ENCODE peak calls at places on chromosomes 1 and 21, in five cellular contexts. B, Q, T, G and W are unnamed samples.

GRCh38 chr1:24555591-24556413 is at the start of gene NCMAP:
- DNase-seq in Q (no peak), T (no peak), B (no peak), G (peak), W (no peak)

GRCh38 chr1:220884981-220885918 is 6.0 kb downstream of the HLX start:
- DNase-seq in G (no peak), Q (no peak), B (no peak), T (no peak), W (no peak)

GRCh38 chr1:36606908-36607651 is 124.4 kb upstream of the CSF3R start:
- DNase-seq in T (no peak), G (no peak), Q (no peak), B (no peak), W (no peak)

GRCh38 chr1:202151045-202151444 is 6.5 kb upstream of the ARL8A start:
- DNase-seq in Q (no peak), T (no peak), G (no peak), B (no peak), W (no peak)

GRCh38 chr1:114956570-114956969 is 73.1 kb upstream of the TSHB start:
- DNase-seq in Q (no peak), G (no peak), B (peak), T (no peak), W (no peak)

GRCh38 chr1:153842006-153842471 is 66.8 kb downstream of the SLC27A3 start:
- DNase-seq in Q (no peak), T (no peak), G (no peak), B (peak), W (no peak)

GRCh38 chr1:212652609-212653008 is 44.0 kb downstream of the ATF3 start:
- DNase-seq in T (no peak), B (no peak), Q (no peak), G (no peak), W (no peak)

GRCh38 chr1:59638172-59638800 is 176.5 kb upstream of the HOOK1 start:
- DNase-seq in B (peak), G (no peak), T (no peak), Q (no peak), W (peak)

GRCh38 chr1:97901017-97901658 is 19.7 kb downstream of the DPYD start:
- DNase-seq in Q (no peak), T (no peak), G (no peak), B (peak), W (no peak)

GRCh38 chr1:12690156-12690555 is 25.8 kb upstream of the AADACL3 start:
- DNase-seq in G (no peak), Q (no peak), T (no peak), B (no peak), W (no peak)

GRCh38 chr1:156126043-156126700 is 11.7 kb downstream of the LMNA start:
- DNase-seq in Q (peak), T (peak), B (peak), G (peak), W (peak)

GRCh38 chr1:34155851-34156250 is 9.2 kb downstream of the CSMD2 start:
- DNase-seq in G (no peak), T (no peak), Q (no peak), B (no peak), W (no peak)

GRCh38 chr1:94602312-94602711 is 60.8 kb upstream of the F3 start:
- DNase-seq in Q (no peak), B (peak), T (no peak), G (no peak), W (no peak)

GRCh38 chr1:67766117-67766978 is 66.9 kb downstream of the GNG12 start:
- DNase-seq in B (peak), Q (no peak), T (peak), G (no peak), W (no peak)

GRCh38 chr1:27589841-27590426 is 14.0 kb downstream of the AHDC1 start:
- DNase-seq in G (peak), B (peak), Q (no peak), T (peak), W (no peak)
- TF ChIP-seq CTCF in G (no peak), B (no peak), Q (no peak), T (no peak), W (no peak)

GRCh38 chr1:14784790-14785773 is 186.6 kb downstream of the KAZN start:
- DNase-seq in Q (no peak), B (no peak), G (no peak), T (no peak), W (no peak)

GRCh38 chr1:14781811-14782210 is 183.3 kb downstream of the KAZN start:
- DNase-seq in G (no peak), T (no peak), Q (no peak), B (no peak), W (no peak)

GRCh38 chr1:14780271-14780670 is 181.8 kb downstream of the KAZN start:
- DNase-seq in B (no peak), Q (no peak), G (no peak), T (peak), W (no peak)

GRCh38 chr1:14783592-14783886 is 185.1 kb downstream of the KAZN start:
- DNase-seq in T (no peak), G (no peak), Q (no peak), B (no peak), W (no peak)

DNA sequence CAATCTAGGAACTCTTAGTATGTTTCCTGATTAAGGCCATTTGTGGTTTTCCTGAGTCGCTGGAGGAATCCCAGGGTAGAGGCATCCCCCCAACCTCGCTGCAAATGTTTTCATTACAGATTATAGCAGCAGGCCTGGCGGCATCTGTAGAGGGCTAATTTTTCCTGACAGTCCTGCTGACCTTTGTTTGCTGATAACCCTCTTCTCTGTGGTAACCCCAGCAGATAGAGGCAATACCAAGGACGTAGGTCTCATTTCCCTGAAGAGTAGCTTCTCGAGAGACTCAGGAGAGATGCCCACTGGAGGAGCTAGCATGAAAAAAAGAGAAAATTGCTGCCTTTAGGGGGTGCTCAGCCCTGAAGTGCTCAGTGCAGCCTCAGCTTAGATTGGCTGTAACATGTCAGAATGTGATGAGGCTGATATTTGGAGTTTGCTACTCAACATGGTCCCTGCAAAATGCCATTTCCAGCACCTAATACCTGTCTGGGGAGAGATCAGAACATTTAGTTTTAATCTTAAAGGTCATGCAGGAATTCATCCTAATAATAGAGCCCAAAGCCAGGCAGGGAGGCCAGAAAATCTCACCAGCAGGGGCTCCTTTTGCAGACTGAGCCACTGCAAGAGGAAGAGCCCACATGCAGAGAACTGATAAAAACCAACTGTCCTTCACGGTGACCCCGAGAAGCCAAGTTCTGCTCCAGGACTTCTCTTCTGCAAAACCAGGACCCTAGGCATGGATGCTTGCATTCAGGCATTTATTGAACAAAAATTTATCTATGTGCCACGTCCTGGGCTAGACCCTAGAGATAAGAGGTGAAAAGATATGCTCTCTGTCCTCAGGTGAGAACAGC is 184.5 kb downstream of the KAZN start:
- DNase-seq in G (no peak), B (no peak), Q (no peak), T (no peak), W (no peak)
- TF ChIP-seq CTCF in G (no peak), B (peak), Q (no peak), T (no peak), W (peak)

DNA sequence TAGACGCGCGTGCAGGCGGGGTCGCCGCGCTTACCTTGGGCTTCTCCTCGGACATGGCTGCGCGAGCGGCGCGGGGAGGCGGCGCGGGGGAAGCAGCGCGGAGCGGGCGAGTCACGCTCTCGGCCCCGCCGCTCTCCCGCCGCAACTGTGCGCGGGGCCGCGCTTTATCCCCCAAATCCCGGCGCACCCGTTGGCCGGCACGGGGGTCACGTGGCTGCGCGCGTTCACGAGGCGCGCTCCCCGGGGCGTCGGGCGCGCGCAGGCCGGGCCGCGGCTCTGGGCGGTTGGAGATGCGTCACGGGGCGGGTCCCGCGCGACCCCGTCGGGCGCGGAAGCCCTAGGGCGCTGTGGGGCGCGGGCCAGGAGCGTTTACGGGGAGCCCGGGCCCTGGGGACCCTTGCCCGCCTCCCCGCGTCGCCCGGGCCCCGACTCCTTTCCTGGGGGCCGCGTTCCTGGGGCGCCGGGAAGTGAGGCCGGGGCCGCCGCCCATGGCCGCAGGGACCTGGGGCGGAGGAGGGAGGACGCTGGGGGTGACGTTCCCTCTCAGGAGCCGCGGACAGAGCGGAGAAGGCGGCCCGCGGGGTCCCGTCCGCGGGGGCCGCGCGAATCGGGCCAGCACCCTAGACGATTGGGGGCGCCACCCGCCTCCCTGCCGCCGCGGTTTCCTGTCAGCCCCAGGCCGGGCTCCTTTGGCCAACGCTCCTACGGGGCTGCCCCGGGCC is at the start of gene SUMO3:
- DNase-seq in Q (peak), B (peak), G (peak), T (peak), W (peak)
- TF ChIP-seq CTCF in Q (no peak), B (no peak), G (no peak), T (no peak), W (no peak)

GRCh38 chr1:186960866-186961265 is 132.1 kb downstream of the PLA2G4A start:
- DNase-seq in G (no peak), T (no peak), Q (no peak), B (no peak), W (no peak)
- TF ChIP-seq CTCF in G (no peak), T (no peak), Q (no peak), B (no peak), W (no peak)

GRCh38 chr1:230105245-230105753 is 38.3 kb downstream of the GALNT2 start:
- DNase-seq in G (no peak), Q (no peak), T (no peak), B (no peak), W (no peak)

GRCh38 chr1:230103341-230104173 is 36.5 kb downstream of the GALNT2 start:
- DNase-seq in B (peak), Q (no peak), T (no peak), G (no peak), W (no peak)

GRCh38 chr1:230105754-230106625 is 39.0 kb downstream of the GALNT2 start:
- DNase-seq in G (no peak), B (peak), Q (no peak), T (no peak), W (no peak)

GRCh38 chr1:230102472-230102871 is 35.4 kb downstream of the GALNT2 start:
- DNase-seq in T (no peak), Q (no peak), B (no peak), G (no peak), W (no peak)

GRCh38 chr1:230104395-230105244 is 37.6 kb downstream of the GALNT2 start:
- DNase-seq in G (peak), B (peak), T (peak), Q (peak), W (peak)
- TF ChIP-seq CTCF in G (peak), B (peak), T (no peak), Q (no peak), W (no peak)

GRCh38 chr1:57117753-57118152 is 151.9 kb upstream of the C8B start:
- DNase-seq in Q (no peak), B (no peak), G (no peak), T (no peak), W (no peak)
- TF ChIP-seq CTCF in Q (no peak), B (no peak), G (no peak), T (no peak), W (no peak)